ENCODE peak calls at places on chromosome 13, in eight cellular contexts. V, S, T, P, X, U, F and R are unnamed samples. For H4K20me1 and H3K4me1, the result is how much of the 10 kb centered on the place peaks cover.

GRCh38 chr13:78247362-78247761 is 328.7 kb upstream of the EDNRB start:
- DNase-seq in X (no peak), T (no peak), V (no peak), S (no peak), P (no peak), F (no peak), U (no peak), R (no peak)

GRCh38 chr13:47934371-47934770 is 66.7 kb downstream of the SUCLA2 start:
- DNase-seq in P (no peak), F (no peak), X (no peak), S (no peak), U (no peak), V (no peak), T (no peak), R (no peak)

GRCh38 chr13:51639171-51639570 is 54.9 kb downstream of the WDFY2 start:
- DNase-seq in P (no peak), T (peak), V (no peak), S (no peak), X (no peak), F (no peak), U (no peak), R (peak)

GRCh38 chr13:95641961-95642621 is 2.4 kb downstream of the DZIP1 start:
- DNase-seq in P (no peak), X (peak), S (no peak), T (peak), U (no peak), F (no peak), V (peak), R (no peak)

GRCh38 chr13:108272333-108272732 is 2.8 kb downstream of the TNFSF13B start:
- DNase-seq in U (no peak), S (no peak), T (peak), X (no peak), F (no peak), V (peak), P (no peak), R (no peak)

GRCh38 chr13:27125357-27126282 is 46.0 kb downstream of the USP12 start:
- DNase-seq in S (no peak), F (no peak), V (no peak), X (peak), T (no peak), P (no peak), U (no peak), R (no peak)

GRCh38 chr13:74024314-74024713 is 109.9 kb downstream of the KLF12 start:
- DNase-seq in U (no peak), T (no peak), F (no peak), V (no peak), S (no peak), X (no peak), P (no peak), R (no peak)

GRCh38 chr13:44765076-44765475 is 188.9 kb upstream of the TSC22D1 start:
- DNase-seq in P (no peak), U (no peak), X (no peak), S (no peak), F (no peak), V (no peak), T (no peak), R (no peak)

GRCh38 chr13:112855859-112856258 is 113.2 kb upstream of the MCF2L start:
- DNase-seq in U (no peak), X (no peak), S (no peak), V (no peak), P (no peak), F (no peak), T (no peak), R (no peak)

GRCh38 chr13:64538711-64539110 is 2691.4 kb downstream of the PCDH9 start:
- DNase-seq in F (no peak), T (peak), S (no peak), X (no peak), U (no peak), P (no peak), V (no peak), R (peak)

GRCh38 chr13:50907781-50908180 is 1.8 kb upstream of the RNASEH2B start:
- DNase-seq in T (no peak), V (no peak), X (no peak), U (no peak), P (peak), F (no peak), S (no peak), R (no peak)

GRCh38 chr13:36370108-36370429 is 23.9 kb upstream of the SPART start:
- DNase-seq in X (no peak), S (no peak), V (no peak), U (no peak), T (no peak), P (no peak), F (no peak), R (no peak)

GRCh38 chr13:46577656-46578589 is 25.0 kb downstream of the LRCH1 start:
- DNase-seq in S (no peak), P (no peak), X (no peak), U (no peak), T (peak), V (no peak), F (no peak), R (no peak)
- H4K20me1 ChIP-seq in S (under half), P (under half), X (under half), U (under half), T (under half), V (under half), F (under half), R (under half)

DNA sequence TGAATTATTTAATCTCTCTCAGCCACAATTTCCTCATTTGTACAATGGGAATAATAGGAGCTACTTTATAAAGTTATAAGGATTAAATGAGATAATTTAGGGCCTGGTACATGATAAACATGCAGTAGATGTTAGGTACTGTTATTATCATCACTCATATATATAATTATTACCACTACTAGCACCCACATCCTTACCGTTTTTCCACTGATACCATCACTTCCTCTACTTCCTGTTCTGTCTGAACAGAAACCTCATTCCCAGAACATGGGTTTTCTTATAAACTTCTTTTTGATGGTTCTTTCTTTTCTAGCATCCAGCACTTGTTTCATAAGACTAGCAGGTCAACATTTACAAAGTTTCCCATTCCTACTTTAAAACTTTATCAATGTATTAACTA is 6.3 kb downstream of the CDADC1 start:
- DNase-seq in T (no peak), P (no peak), V (no peak), U (no peak), X (no peak), S (no peak), F (no peak), R (no peak)
- H3K4me1 ChIP-seq in T (under half), P (under half), V (under half), U (under half), X (under half), S (under half), F (under half), R (under half)

GRCh38 chr13:35025314-35025713 is 83.2 kb downstream of the NBEA start:
- DNase-seq in T (no peak), U (no peak), P (no peak), V (no peak), S (no peak), X (no peak), F (no peak), R (peak)
- H3K4me2 ChIP-seq in T (no peak), U (no peak), P (no peak), V (no peak), S (no peak), X (no peak), F (no peak), R (no peak)

GRCh38 chr13:72726721-72727416 is 560 bp downstream of the MZT1 start:
- DNase-seq in T (no peak), X (peak), P (peak), F (peak), U (no peak), S (peak), V (peak), R (peak)
- H4K20me1 ChIP-seq in T (under half), X (under half), P (under half), F (under half), U (under half), S (under half), V (under half), R (under half)

GRCh38 chr13:97302611-97303010 is 80.5 kb downstream of the MBNL2 start:
- DNase-seq in U (no peak), V (no peak), S (no peak), P (no peak), F (no peak), X (no peak), T (no peak), R (no peak)
- H3K4me1 ChIP-seq in U (under half), V (under half), S (under half), P (under half), F (under half), X (under half), T (under half), R (under half)

GRCh38 chr13:39876258-39876657 is 220.8 kb downstream of the COG6 start:
- DNase-seq in U (no peak), X (peak), T (peak), V (peak), F (no peak), P (no peak), S (no peak), R (peak)
- H3K4me2 ChIP-seq in U (no peak), X (no peak), T (no peak), V (no peak), F (no peak), P (no peak), S (no peak), R (no peak)

GRCh38 chr13:97253581-97254293 is 31.6 kb downstream of the MBNL2 start:
- DNase-seq in P (no peak), V (no peak), S (no peak), T (no peak), U (no peak), X (no peak), F (no peak), R (no peak)
- H4K20me1 ChIP-seq in P (under half), V (under half), S (under half), T (under half), U (under half), X (under half), F (under half), R (under half)

DNA sequence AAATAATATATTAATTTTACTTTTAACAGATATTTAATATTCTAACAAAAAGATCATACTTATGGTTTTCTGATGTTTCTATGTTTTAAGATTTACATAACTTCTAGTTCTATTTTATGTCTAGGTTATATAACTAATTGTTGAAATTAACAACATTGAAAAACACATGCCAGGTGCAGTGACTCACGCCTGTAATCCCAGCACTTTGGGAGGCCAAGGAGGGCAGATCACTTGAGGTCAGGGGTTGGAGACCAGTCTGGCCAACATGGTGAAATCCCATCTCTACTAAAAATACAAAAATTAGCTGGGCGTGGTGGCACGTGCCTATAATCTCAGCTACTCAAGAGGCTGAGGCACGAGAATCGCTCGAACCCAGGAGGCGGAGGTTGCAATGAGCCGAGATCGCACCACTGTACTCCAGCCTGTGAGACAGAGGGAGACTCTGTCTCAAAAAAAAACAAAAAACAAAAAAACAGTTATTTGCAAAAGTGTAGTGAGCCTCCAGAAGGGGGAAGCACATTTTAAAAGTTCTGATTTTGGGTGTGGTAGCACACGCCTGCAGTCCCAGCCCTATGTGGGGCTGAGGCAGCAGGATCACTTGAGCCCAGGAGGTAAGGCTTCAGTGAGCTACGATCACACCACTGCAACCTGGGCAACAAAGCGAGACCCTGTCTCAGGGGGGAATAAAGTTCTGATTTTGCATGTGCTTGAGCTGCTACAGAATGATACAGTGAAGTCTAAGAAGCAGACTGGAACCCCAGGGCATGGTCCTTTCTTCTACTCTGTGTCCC is 18.6 kb downstream of the MIPEP start:
- DNase-seq in U (no peak), X (no peak), F (peak), P (peak), V (peak), S (no peak), T (no peak), R (peak)
- H3K4me1 ChIP-seq in U (under half), X (under half), F (under half), P (under half), V (under half), S (under half), T (under half), R (half or more)

GRCh38 chr13:60267498-60268202 is 103.9 kb upstream of the DIAPH3 start:
- DNase-seq in V (no peak), U (no peak), X (no peak), P (peak), T (no peak), S (no peak), F (peak), R (no peak)
- H3K4me2 ChIP-seq in V (peak), U (peak), X (peak), P (peak), T (peak), S (no peak), F (peak), R (peak)

DNA sequence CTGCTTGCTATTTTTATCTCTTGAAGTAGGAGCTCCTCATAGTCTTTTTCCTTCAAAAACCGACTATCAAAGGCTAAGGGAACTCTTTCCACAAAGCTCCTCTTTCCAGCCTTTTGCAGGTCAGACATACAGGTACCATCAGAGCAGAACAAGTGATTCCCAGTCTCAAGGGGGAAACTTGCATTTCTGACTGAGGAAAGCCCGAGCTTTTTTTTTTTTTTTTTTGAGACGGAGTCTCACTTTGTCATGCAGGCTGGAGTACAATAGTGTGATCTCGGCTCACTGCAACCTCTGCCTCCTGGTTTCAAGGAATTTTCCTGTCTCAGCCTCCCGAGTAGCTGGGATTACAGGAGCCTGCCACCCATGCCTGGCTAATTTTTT is 32.0 kb downstream of the RUBCNL start:
- DNase-seq in U (no peak), V (no peak), T (no peak), S (no peak), P (no peak), X (no peak), F (no peak), R (no peak)
- H4K20me1 ChIP-seq in U (under half), V (under half), T (under half), S (under half), P (under half), X (under half), F (under half), R (under half)